ENCODE peak calls at places on chromosomes 2 and 18, in eight cellular contexts. P, S, W, Y, L, I, C and E are unnamed samples. For H3K9me3, the result is how much of the 10 kb centered on the place peaks cover.

GRCh38 chr2:236177604-236177966 is 9.4 kb upstream of the GBX2 start:
- DNase-seq in P (peak), S (peak), W (no peak), Y (peak), L (no peak), I (peak), C (no peak), E (peak)

GRCh38 chr2:95354469-95354901 is 48.0 kb upstream of the FAHD2A start:
- DNase-seq in P (no peak), S (no peak), W (peak), Y (no peak), L (no peak), I (no peak), C (no peak), E (no peak)

GRCh38 chr2:163713534-163714311 is 22.1 kb downstream of the FIGN start:
- DNase-seq in P (no peak), S (no peak), W (no peak), Y (no peak), L (no peak), I (peak), C (no peak), E (no peak)

GRCh38 chr2:69494126-69494525 is 56.9 kb upstream of the NFU1 start:
- DNase-seq in P (no peak), S (no peak), W (no peak), Y (no peak), L (no peak), I (no peak), C (no peak), E (no peak)

GRCh38 chr2:126703311-126703710 is 47.4 kb downstream of the GYPC start:
- DNase-seq in P (no peak), S (no peak), W (no peak), Y (no peak), L (no peak), I (no peak), C (no peak), E (no peak)

GRCh38 chr2:108297436-108298141 is 8.9 kb downstream of the SULT1C2 start:
- DNase-seq in P (no peak), S (no peak), W (no peak), Y (peak), L (no peak), I (no peak), C (no peak), E (no peak)

GRCh38 chr2:233446121-233446520 is 91.8 kb downstream of the DGKD start:
- DNase-seq in P (no peak), S (no peak), W (peak), Y (no peak), L (no peak), I (no peak), C (no peak), E (no peak)

GRCh38 chr2:191202881-191203397 is 42.3 kb upstream of the MYO1B start:
- DNase-seq in P (no peak), S (no peak), W (no peak), Y (no peak), L (no peak), I (peak), C (no peak), E (no peak)

GRCh38 chr2:105804266-105804665 is 59.6 kb downstream of the NCK2 start:
- DNase-seq in P (no peak), S (no peak), W (no peak), Y (no peak), L (no peak), I (no peak), C (no peak), E (no peak)

GRCh38 chr2:37376421-37377186 is 32.2 kb downstream of the QPCT start:
- DNase-seq in P (peak), S (peak), W (no peak), Y (no peak), L (peak), I (no peak), C (no peak), E (peak)

GRCh38 chr2:157107877-157108276 is 149.6 kb upstream of the GALNT5 start:
- DNase-seq in P (no peak), S (no peak), W (no peak), Y (no peak), L (no peak), I (peak), C (no peak), E (no peak)

GRCh38 chr2:128424806-128425205 is 106.1 kb upstream of the HS6ST1 start:
- DNase-seq in P (no peak), S (no peak), W (peak), Y (no peak), L (no peak), I (peak), C (no peak), E (no peak)

GRCh38 chr2:127080941-127081769 is 25.8 kb downstream of the BIN1 start:
- DNase-seq in P (no peak), S (no peak), W (no peak), Y (no peak), L (no peak), I (peak), C (no peak), E (peak)

GRCh38 chr2:7539077-7539476 is 621.9 kb downstream of the RNF144A start:
- DNase-seq in P (no peak), S (no peak), W (no peak), Y (no peak), L (no peak), I (no peak), C (no peak), E (no peak)

GRCh38 chr2:176852667-176853066 is 359.9 kb upstream of the HNRNPA3 start:
- DNase-seq in P (no peak), S (no peak), W (no peak), Y (no peak), L (no peak), I (no peak), C (no peak), E (no peak)

GRCh38 chr2:63590621-63591408 is 2.1 kb downstream of the MDH1 start:
- DNase-seq in P (no peak), S (no peak), W (peak), Y (no peak), L (no peak), I (peak), C (no peak), E (peak)

GRCh38 chr18:59918320-59918755 is 18.5 kb downstream of the PMAIP1 start:
- DNase-seq in P (peak), S (no peak), W (peak), Y (peak), L (no peak), I (no peak), C (peak), E (peak)

GRCh38 chr2:28610583-28611201 is 114.8 kb downstream of the PLB1 start:
- DNase-seq in P (peak), S (peak), W (no peak), Y (peak), L (peak), I (peak), C (no peak), E (peak)

GRCh38 chr2:70978388-70979357 is at the start of gene ANKRD53:
- DNase-seq in P (no peak), S (peak), W (peak), Y (no peak), L (peak), I (peak), C (no peak), E (peak)

GRCh38 chr2:29159125-29159524 is 43.9 kb downstream of the CLIP4 start:
- DNase-seq in P (no peak), S (no peak), W (no peak), Y (no peak), L (no peak), I (no peak), C (no peak), E (no peak)

GRCh38 chr18:62944454-62944853 is 229.1 kb downstream of the PHLPP1 start:
- DNase-seq in P (no peak), S (no peak), W (no peak), Y (no peak), L (no peak), I (no peak), C (no peak), E (no peak)

GRCh38 chr2:47195149-47195548 is 40.0 kb upstream of the STPG4 start:
- DNase-seq in P (no peak), S (no peak), W (no peak), Y (no peak), L (no peak), I (no peak), C (no peak), E (no peak)

GRCh38 chr18:36724591-36725001 is 104.2 kb downstream of the TPGS2 start:
- DNase-seq in P (no peak), S (peak), W (no peak), Y (no peak), L (peak), I (peak), C (no peak), E (no peak)

GRCh38 chr2:240502430-240503121 is 55.2 kb downstream of the ANKMY1 start:
- DNase-seq in P (no peak), S (no peak), W (peak), Y (no peak), L (peak), I (no peak), C (no peak), E (no peak)

GRCh38 chr2:10329584-10329879 is 26.8 kb downstream of the HPCAL1 start:
- DNase-seq in P (no peak), S (no peak), W (no peak), Y (no peak), L (no peak), I (no peak), C (no peak), E (no peak)

GRCh38 chr2:1609706-1610485 is 134.4 kb downstream of the PXDN start:
- DNase-seq in P (no peak), S (no peak), W (no peak), Y (no peak), L (no peak), I (no peak), C (no peak), E (no peak)

GRCh38 chr2:163703386-163703785 is 32.4 kb downstream of the FIGN start:
- DNase-seq in P (no peak), S (no peak), W (no peak), Y (no peak), L (no peak), I (no peak), C (no peak), E (no peak)

GRCh38 chr2:31057691-31058090 is 80.5 kb downstream of the GALNT14 start:
- DNase-seq in P (no peak), S (no peak), W (no peak), Y (no peak), L (no peak), I (no peak), C (no peak), E (no peak)

GRCh38 chr2:209005371-209005770 is 418.5 kb upstream of the MAP2 start:
- DNase-seq in P (no peak), S (no peak), W (no peak), Y (no peak), L (no peak), I (no peak), C (no peak), E (no peak)

GRCh38 chr2:65128297-65129190 is 1.4 kb downstream of the RAB1A start:
- DNase-seq in P (no peak), S (no peak), W (peak), Y (no peak), L (peak), I (peak), C (no peak), E (peak)
- TF ChIP-seq POLR2A in P (no peak), S (no peak), W (peak), Y (no peak), L (no peak), I (no peak), C (no peak), E (no peak)

DNA sequence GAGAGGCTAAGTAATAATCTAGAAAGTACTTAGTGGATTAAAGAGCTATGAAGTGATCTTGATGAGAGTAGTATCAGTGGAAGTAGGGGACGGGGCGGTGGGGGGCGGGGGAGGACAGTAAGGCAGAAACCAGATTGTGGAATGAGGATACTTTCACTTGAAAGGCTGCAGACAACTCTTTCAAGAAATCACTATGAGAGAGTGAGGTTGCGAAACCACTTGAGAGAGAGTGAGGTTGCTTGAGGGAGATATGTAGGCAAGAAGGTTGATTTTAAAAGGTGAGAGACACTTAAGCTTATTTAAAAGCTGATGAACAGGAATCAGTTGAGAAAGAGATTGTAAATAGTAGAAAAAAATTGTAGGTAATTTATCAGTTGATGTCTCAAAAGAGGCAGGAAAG is 3.8 kb downstream of the ZNF397 start:
- DNase-seq in P (no peak), S (no peak), W (no peak), Y (no peak), L (no peak), I (no peak), C (no peak), E (no peak)
- H3K9me3 ChIP-seq in P (under half), S (under half), W (under half), Y (half or more), L (under half), I (under half), C (under half), E (under half)

DNA sequence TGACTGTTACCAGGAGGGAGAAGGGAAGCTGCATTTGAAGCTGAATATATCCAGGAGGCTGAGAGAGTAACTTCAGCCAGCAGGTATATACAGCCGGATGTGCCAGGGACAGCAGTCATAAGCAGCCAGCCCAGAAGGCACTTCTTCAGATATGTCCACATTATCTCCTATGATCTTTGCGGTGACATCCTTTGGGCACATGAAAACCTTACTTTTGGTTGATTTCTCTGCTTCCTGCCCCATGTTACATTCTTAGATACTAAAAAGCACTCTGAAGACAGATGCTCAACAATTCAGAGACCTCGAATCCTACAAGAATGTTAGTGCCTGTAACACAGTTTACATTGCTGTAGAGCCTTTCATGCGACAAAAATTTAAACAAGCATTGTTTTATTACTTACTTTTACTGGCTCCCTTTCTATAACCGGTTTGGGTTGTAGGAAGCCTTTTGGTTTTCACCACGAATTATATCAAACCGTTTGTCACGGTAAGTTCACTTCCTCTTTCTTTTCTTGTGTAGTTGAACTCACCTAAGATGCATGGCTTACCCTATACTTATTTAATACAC is 50.3 kb upstream of the TLK1 start:
- DNase-seq in P (no peak), S (no peak), W (no peak), Y (no peak), L (no peak), I (no peak), C (no peak), E (no peak)
- H3K27ac ChIP-seq in P (no peak), S (no peak), W (no peak), Y (no peak), L (no peak), I (no peak), C (no peak), E (no peak)

GRCh38 chr2:130336877-130337734 is 5.6 kb upstream of the IMP4 start:
- DNase-seq in P (peak), S (peak), W (peak), Y (peak), L (peak), I (peak), C (no peak), E (peak)
- TF ChIP-seq POLR2A in P (peak), S (no peak), W (no peak), Y (peak), L (no peak), I (no peak), C (no peak), E (no peak)

GRCh38 chr18:72201032-72201431 is 343.1 kb downstream of the CBLN2 start:
- DNase-seq in P (no peak), S (no peak), W (no peak), Y (no peak), L (no peak), I (no peak), C (no peak), E (no peak)
- H3K9me3 ChIP-seq in P (under half), S (under half), W (under half), Y (under half), L (under half), I (under half), C (under half), E (under half)

DNA sequence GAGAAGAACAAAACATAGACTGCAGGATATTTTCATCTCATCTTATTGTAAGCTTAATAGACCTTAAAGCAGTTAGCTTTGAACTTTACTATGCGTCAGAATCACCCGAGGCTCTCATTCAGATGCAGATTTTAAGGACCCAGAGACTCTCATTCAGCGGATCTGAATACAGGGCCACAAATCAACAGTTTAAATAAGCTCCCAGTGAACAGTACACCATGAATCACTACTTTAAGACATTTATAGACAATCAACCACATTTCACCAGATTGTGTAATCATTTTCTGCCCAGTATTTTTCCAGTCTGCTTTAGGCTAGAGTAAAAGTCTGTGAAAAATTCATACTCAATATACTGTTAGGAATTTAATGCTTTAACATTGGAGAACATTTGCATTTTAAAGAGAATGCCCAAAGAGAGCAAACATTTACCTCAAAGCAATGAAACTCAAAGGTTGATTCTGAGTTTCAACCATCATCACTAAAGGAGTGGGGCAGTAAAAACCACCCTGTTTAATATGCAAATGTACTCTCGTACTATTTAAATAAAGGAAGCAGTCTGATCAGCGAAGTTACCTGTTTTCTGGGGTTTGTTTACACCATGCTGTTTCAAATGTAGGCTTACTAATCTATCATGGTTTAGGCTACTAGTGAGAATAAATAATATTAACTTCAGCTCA is 11.0 kb upstream of the ALPK2 start:
- DNase-seq in P (no peak), S (no peak), W (no peak), Y (no peak), L (no peak), I (no peak), C (no peak), E (no peak)
- H3K27ac ChIP-seq in P (no peak), S (no peak), W (no peak), Y (peak), L (no peak), I (no peak), C (peak), E (no peak)

DNA sequence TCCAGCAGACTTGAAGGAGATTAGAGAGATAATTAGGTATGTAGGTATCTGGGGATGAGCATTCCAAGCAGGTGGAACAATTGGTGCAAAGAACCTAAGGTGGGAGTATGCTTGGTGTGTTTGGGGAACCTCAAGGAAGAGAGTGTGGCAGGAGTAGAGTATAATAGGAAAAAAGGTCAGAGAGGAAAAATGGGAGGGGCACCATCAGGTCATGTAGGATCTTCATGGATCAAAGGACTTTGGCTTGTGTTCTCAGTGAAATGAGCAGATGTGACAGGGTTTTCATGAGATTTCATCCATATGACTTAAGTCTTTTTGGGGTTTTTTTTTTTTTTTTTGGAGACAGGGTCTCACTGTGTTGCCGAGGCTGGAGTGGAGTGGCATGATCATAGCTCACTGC is 47.3 kb downstream of the RBBP8 start:
- DNase-seq in P (no peak), S (no peak), W (no peak), Y (no peak), L (no peak), I (no peak), C (no peak), E (no peak)
- TF ChIP-seq POLR2A in P (no peak), S (no peak), W (no peak), Y (no peak), L (no peak), I (no peak), C (no peak), E (no peak)

GRCh38 chr2:2849464-2850217 is 518.6 kb upstream of the MYT1L start:
- DNase-seq in P (no peak), S (no peak), W (no peak), Y (no peak), L (no peak), I (peak), C (no peak), E (no peak)
- H3K9me3 ChIP-seq in P (under half), S (under half), W (under half), Y (under half), L (under half), I (under half), C (under half), E (under half)

DNA sequence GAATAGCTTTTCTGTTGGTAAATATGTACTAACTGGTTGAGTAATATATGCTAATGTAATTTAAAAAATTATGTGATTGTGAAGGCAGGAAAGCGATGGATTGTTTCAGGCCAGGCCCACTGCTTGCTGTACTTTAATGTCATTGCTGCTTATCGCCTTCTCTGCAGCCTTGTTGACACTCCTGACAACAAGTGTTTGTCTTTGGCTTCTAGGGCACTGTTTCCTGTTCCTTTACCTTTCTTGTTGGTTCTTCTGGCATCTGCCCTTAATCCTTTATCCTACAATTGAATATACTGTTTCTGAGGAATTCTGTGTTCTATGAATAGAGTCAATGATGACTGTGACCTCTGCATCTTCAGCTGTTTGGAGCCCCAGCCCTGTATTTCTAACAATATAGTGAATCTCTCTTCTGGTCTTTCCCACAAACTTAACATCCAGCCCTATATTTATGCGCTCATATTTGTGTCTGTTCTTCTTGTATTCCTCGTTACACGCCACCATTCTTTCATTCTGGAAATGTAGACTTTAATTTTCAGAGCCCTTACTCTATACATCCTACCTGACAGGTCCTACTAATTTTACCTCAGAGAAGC is 17.5 kb downstream of the ACSL3 start:
- DNase-seq in P (no peak), S (no peak), W (no peak), Y (no peak), L (no peak), I (peak), C (no peak), E (no peak)
- H3K27ac ChIP-seq in P (no peak), S (no peak), W (no peak), Y (no peak), L (no peak), I (peak), C (no peak), E (no peak)